ENCODE peak calls at places on chromosome 2, in nine cellular contexts. W, C, J, G, M, O, U, F and T are unnamed samples.

GRCh38 chr2:173287594-173287993 is 67.1 kb upstream of the CDCA7 start:
- DNase-seq in G (no peak), U (no peak), W (no peak), F (no peak), M (no peak), O (no peak), C (no peak), J (no peak), T (no peak)

GRCh38 chr2:9163306-9164111 is 43.1 kb upstream of the ASAP2 start:
- DNase-seq in F (no peak), O (no peak), C (no peak), U (no peak), G (peak; percentile 54), M (no peak), J (peak; percentile 52), W (no peak), T (no peak)

GRCh38 chr2:48888096-48888495 is 132.6 kb upstream of the LHCGR start:
- DNase-seq in W (no peak), C (no peak), O (no peak), M (no peak), U (no peak), J (no peak), G (no peak), F (no peak), T (no peak)

GRCh38 chr2:218857371-218858137 is 2.1 kb upstream of the WNT6 start:
- DNase-seq in W (no peak), M (no peak), C (no peak), O (no peak), G (no peak), F (no peak), U (no peak), J (no peak), T (no peak)

GRCh38 chr2:230268606-230269222 is 43.2 kb downstream of the SP140 start:
- DNase-seq in G (no peak), F (no peak), J (peak; percentile 48), W (no peak), M (no peak), U (no peak), O (no peak), C (no peak), T (no peak)

GRCh38 chr2:133836691-133837090 is 268.4 kb upstream of the NCKAP5 start:
- DNase-seq in G (peak; percentile 13), U (no peak), M (no peak), W (no peak), J (no peak), C (peak; percentile 85), F (no peak), O (no peak), T (no peak)

GRCh38 chr2:67234443-67234842 is 162.7 kb upstream of the ETAA1 start:
- DNase-seq in M (no peak), O (no peak), U (no peak), F (no peak), G (peak; percentile 21), J (peak; percentile 72), C (no peak), W (no peak), T (no peak)

GRCh38 chr2:29113891-29114321 is 1.3 kb upstream of the CLIP4 start:
- DNase-seq in F (peak; percentile 32), G (peak; percentile 85), O (no peak), W (peak; percentile 41), M (no peak), U (peak; percentile 47), C (no peak), J (peak; percentile 88), T (no peak)

GRCh38 chr2:165804719-165805118 is 10.7 kb upstream of the GALNT3 start:
- DNase-seq in O (no peak), W (no peak), U (no peak), G (peak; percentile 61), F (no peak), M (no peak), C (no peak), J (no peak), T (no peak)

GRCh38 chr2:37631698-37632097 is 39.7 kb downstream of the CDC42EP3 start:
- DNase-seq in U (no peak), O (no peak), M (no peak), C (no peak), F (no peak), W (no peak), G (no peak), J (no peak), T (no peak)

GRCh38 chr2:202375611-202376408 is at the start of gene BMPR2:
- DNase-seq in U (peak; percentile 77), C (peak; percentile 61), M (peak; percentile 96), F (peak; percentile 90), O (peak; percentile 53), G (peak; percentile 70), W (peak; percentile 86), J (peak; percentile 89), T (peak; percentile 92)

GRCh38 chr2:202373490-202373889 is 2.6 kb upstream of the BMPR2 start:
- DNase-seq in C (no peak), W (no peak), O (no peak), G (peak; percentile 25), J (peak; percentile 7), U (no peak), M (no peak), F (no peak), T (no peak)

GRCh38 chr2:202377308-202377736 is 1.2 kb downstream of the BMPR2 start:
- DNase-seq in F (peak; percentile 25), J (peak; percentile 31), M (peak; percentile 85), C (no peak), W (peak; percentile 14), O (no peak), U (no peak), G (no peak), T (peak; percentile 41)

GRCh38 chr2:202376460-202377307 is 557 bp downstream of the BMPR2 start:
- DNase-seq in O (no peak), U (no peak), W (peak; percentile 28), M (peak; percentile 86), C (no peak), G (peak; percentile 40), F (peak; percentile 42), J (peak; percentile 52), T (peak; percentile 24)

GRCh38 chr2:202375006-202375610 is 1.0 kb upstream of the BMPR2 start:
- DNase-seq in G (peak; percentile 55), F (peak; percentile 87), J (peak; percentile 85), C (no peak), U (peak; percentile 34), W (no peak), M (peak; percentile 88), O (peak; percentile 54), T (peak; percentile 70)
- TF ChIP-seq CTCF in G (no peak), F (no peak), J (peak; percentile 17), C (no peak), U (no peak), W (no peak), M (no peak), O (peak; percentile 2), T (no peak)

DNA sequence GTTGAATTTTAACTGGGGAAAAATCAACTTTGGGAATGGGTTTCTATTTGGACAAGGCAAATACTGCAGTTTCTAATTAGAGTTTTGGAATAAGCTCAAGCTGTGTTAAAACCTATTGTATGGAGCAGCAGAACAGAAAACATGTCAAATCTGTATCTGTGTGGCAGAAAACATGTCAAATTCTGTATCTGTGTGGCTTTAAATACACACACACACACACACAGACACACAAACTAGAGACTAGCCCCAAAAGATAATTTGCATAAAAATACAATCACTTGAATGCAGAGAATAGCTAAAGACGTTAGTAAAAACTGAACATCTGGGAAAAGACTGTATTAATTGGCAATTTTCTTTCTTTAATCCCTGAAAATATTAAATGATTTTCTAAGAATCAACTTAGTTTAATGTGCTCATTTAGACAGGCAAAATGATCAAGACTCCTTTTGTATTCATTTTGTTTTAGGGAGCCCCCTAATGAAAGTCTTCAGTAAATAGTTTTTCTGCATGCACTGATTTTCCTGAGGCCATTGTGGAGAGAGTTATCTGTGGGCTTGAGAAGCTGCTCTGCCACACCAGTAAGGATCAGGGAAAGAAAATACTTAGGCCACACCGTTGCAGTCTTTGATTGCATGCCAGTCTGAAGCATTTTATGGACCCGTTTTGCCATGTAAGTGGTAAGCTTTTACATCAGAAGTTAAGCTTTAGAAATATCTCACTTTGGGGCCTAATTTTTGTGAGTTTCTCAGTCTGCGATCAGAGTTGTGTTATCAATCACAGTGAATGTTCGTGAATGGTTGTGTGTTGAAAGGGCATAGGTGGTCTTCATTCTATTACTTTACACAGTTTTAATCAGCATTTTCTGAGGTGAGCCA is 2.2 kb downstream of the SPATS2L start:
- DNase-seq in O (no peak), M (no peak), W (no peak), J (peak; percentile 60), C (no peak), F (no peak), U (no peak), G (no peak), T (no peak)
- TF ChIP-seq CTCF in O (peak; percentile 36), M (peak; percentile 16), W (no peak), J (peak; percentile 25), C (peak; percentile 5), F (no peak), U (no peak), G (no peak), T (no peak)

GRCh38 chr2:217666338-217666737 is 336.5 kb downstream of the TNS1 start:
- DNase-seq in W (no peak), F (no peak), U (no peak), O (no peak), M (no peak), G (peak; percentile 34), C (no peak), J (peak; percentile 56), T (no peak)
- TF ChIP-seq CTCF in W (no peak), F (no peak), U (no peak), O (no peak), M (no peak), G (no peak), C (no peak), J (no peak), T (no peak)

GRCh38 chr2:147763861-147764260 is 81.0 kb upstream of the ACVR2A start:
- DNase-seq in U (no peak), F (no peak), G (no peak), M (no peak), W (no peak), O (no peak), C (no peak), J (no peak), T (no peak)
- TF ChIP-seq CTCF in U (no peak), F (no peak), G (no peak), M (no peak), W (no peak), O (no peak), C (no peak), J (no peak), T (no peak)

GRCh38 chr2:84077504-84077903 is 381.6 kb downstream of the SUCLG1 start:
- DNase-seq in J (no peak), O (no peak), M (no peak), G (peak; percentile 24), C (no peak), F (no peak), U (no peak), W (no peak), T (peak; percentile 41)
- TF ChIP-seq CTCF in J (no peak), O (peak; percentile 46), M (peak; percentile 7), G (peak; percentile 18), C (peak; percentile 42), F (no peak), U (no peak), W (no peak), T (peak; percentile 74)

GRCh38 chr2:108944601-108945241 is 44.3 kb downstream of the EDAR start:
- DNase-seq in O (no peak), M (peak; percentile 69), U (no peak), F (no peak), G (no peak), C (no peak), W (no peak), J (no peak), T (no peak)
- TF ChIP-seq CTCF in O (peak; percentile 20), M (peak; percentile 25), U (no peak), F (no peak), G (peak; percentile 5), C (no peak), W (no peak), J (peak; percentile 12), T (no peak)

GRCh38 chr2:102872388-102872787 is 110.6 kb downstream of the TMEM182 start:
- DNase-seq in F (no peak), J (peak; percentile 4), G (no peak), M (no peak), C (no peak), U (no peak), W (no peak), O (no peak), T (no peak)
- TF ChIP-seq CTCF in F (no peak), J (no peak), G (no peak), M (peak; percentile 31), C (no peak), U (no peak), W (no peak), O (no peak), T (no peak)